ENCODE peak calls at places on chromosomes 1 and 21, in ten cellular contexts. One of them, this sample, is unnamed.

GRCh38 chr1:153251988-153252387 is 7.5 kb upstream of the LORICRIN start:
- DNase-seq in heart right ventricle: no peak
- DNase-seq in HCT116: no peak
- DNase-seq in GM12864: no peak
- DNase-seq in fibroblast of lung: no peak
- DNase-seq in spleen: no peak
- DNase-seq in nephron progenitor cell: no peak
- DNase-seq in adrenal gland: no peak
- DNase-seq in neural crest cell: no peak
- DNase-seq in tibial nerve: no peak
- DNase-seq in this sample: no peak

GRCh38 chr1:231215676-231216385 is 25.2 kb upstream of the GNPAT start:
- DNase-seq in heart right ventricle: no peak
- DNase-seq in HCT116: no peak
- DNase-seq in GM12864: no peak
- DNase-seq in fibroblast of lung: no peak
- DNase-seq in spleen: peak; percentile 67
- DNase-seq in nephron progenitor cell: no peak
- DNase-seq in adrenal gland: no peak
- DNase-seq in neural crest cell: no peak
- DNase-seq in tibial nerve: no peak
- DNase-seq in this sample: no peak

GRCh38 chr1:109969430-109969829 is 15.1 kb upstream of the AHCYL1 start:
- DNase-seq in heart right ventricle: no peak
- DNase-seq in HCT116: no peak
- DNase-seq in GM12864: no peak
- DNase-seq in fibroblast of lung: peak; percentile 72
- DNase-seq in spleen: no peak
- DNase-seq in nephron progenitor cell: no peak
- DNase-seq in adrenal gland: no peak
- DNase-seq in neural crest cell: no peak
- DNase-seq in tibial nerve: no peak
- DNase-seq in this sample: peak; percentile 63

GRCh38 chr1:190679032-190679431 is 201.4 kb upstream of the BRINP3 start:
- DNase-seq in heart right ventricle: no peak
- DNase-seq in HCT116: no peak
- DNase-seq in GM12864: no peak
- DNase-seq in fibroblast of lung: peak; percentile 34
- DNase-seq in spleen: no peak
- DNase-seq in nephron progenitor cell: no peak
- DNase-seq in adrenal gland: no peak
- DNase-seq in neural crest cell: no peak
- DNase-seq in tibial nerve: no peak
- DNase-seq in this sample: peak; percentile 80

GRCh38 chr1:58884706-58885661 is 101.1 kb upstream of the JUN start:
- DNase-seq in heart right ventricle: no peak
- DNase-seq in HCT116: no peak
- DNase-seq in GM12864: no peak
- DNase-seq in fibroblast of lung: no peak
- DNase-seq in spleen: no peak
- DNase-seq in nephron progenitor cell: no peak
- DNase-seq in adrenal gland: no peak
- DNase-seq in neural crest cell: no peak
- DNase-seq in tibial nerve: peak; percentile 67
- DNase-seq in this sample: no peak

GRCh38 chr1:99814373-99814900 is 35.7 kb upstream of the AGL start:
- DNase-seq in heart right ventricle: no peak
- DNase-seq in HCT116: no peak
- DNase-seq in GM12864: no peak
- DNase-seq in fibroblast of lung: no peak
- DNase-seq in spleen: no peak
- DNase-seq in nephron progenitor cell: no peak
- DNase-seq in adrenal gland: no peak
- DNase-seq in neural crest cell: no peak
- DNase-seq in tibial nerve: no peak
- DNase-seq in this sample: no peak

GRCh38 chr1:10474613-10475507 is at the start of gene PEX14:
- DNase-seq in heart right ventricle: peak; percentile 87
- DNase-seq in HCT116: peak; percentile 75
- DNase-seq in GM12864: peak; percentile 72
- DNase-seq in fibroblast of lung: peak; percentile 85
- DNase-seq in spleen: peak; percentile 96
- DNase-seq in nephron progenitor cell: peak; percentile 84
- DNase-seq in adrenal gland: peak; percentile 90
- DNase-seq in neural crest cell: peak; percentile 83
- DNase-seq in tibial nerve: peak; percentile 75
- DNase-seq in this sample: peak; percentile 89

GRCh38 chr21:38351961-38352521 is 95.2 kb downstream of the KCNJ15 start:
- DNase-seq in heart right ventricle: no peak
- DNase-seq in HCT116: no peak
- DNase-seq in GM12864: no peak
- DNase-seq in fibroblast of lung: peak; percentile 93
- DNase-seq in spleen: no peak
- DNase-seq in nephron progenitor cell: no peak
- DNase-seq in adrenal gland: no peak
- DNase-seq in neural crest cell: no peak
- DNase-seq in tibial nerve: no peak
- DNase-seq in this sample: peak; percentile 66

GRCh38 chr1:7470904-7471638 is 300.0 kb upstream of the VAMP3 start:
- DNase-seq in heart right ventricle: peak; percentile 63
- DNase-seq in HCT116: peak; percentile 90
- DNase-seq in GM12864: peak; percentile 8
- DNase-seq in fibroblast of lung: peak; percentile 98
- DNase-seq in spleen: no peak
- DNase-seq in nephron progenitor cell: no peak
- DNase-seq in adrenal gland: peak; percentile 97
- DNase-seq in neural crest cell: no peak
- DNase-seq in tibial nerve: peak; percentile 60
- DNase-seq in this sample: peak; percentile 99

GRCh38 chr21:27206368-27206982 is 239.6 kb upstream of the ADAMTS5 start:
- DNase-seq in heart right ventricle: no peak
- DNase-seq in HCT116: no peak
- DNase-seq in GM12864: no peak
- DNase-seq in fibroblast of lung: peak; percentile 47
- DNase-seq in spleen: no peak
- DNase-seq in nephron progenitor cell: no peak
- DNase-seq in adrenal gland: no peak
- DNase-seq in neural crest cell: no peak
- DNase-seq in tibial nerve: no peak
- DNase-seq in this sample: no peak

GRCh38 chr21:38843806-38844479 is 38.2 kb downstream of the ETS2 start:
- DNase-seq in heart right ventricle: no peak
- DNase-seq in HCT116: no peak
- DNase-seq in GM12864: no peak
- DNase-seq in fibroblast of lung: peak; percentile 86
- DNase-seq in spleen: no peak
- DNase-seq in nephron progenitor cell: no peak
- DNase-seq in adrenal gland: no peak
- DNase-seq in neural crest cell: no peak
- DNase-seq in tibial nerve: no peak
- DNase-seq in this sample: peak; percentile 56

GRCh38 chr1:246602194-246602593 is 35.9 kb downstream of the CNST start:
- DNase-seq in heart right ventricle: no peak
- DNase-seq in HCT116: no peak
- DNase-seq in GM12864: no peak
- DNase-seq in fibroblast of lung: peak; percentile 73
- DNase-seq in spleen: no peak
- DNase-seq in nephron progenitor cell: no peak
- DNase-seq in adrenal gland: no peak
- DNase-seq in neural crest cell: no peak
- DNase-seq in tibial nerve: no peak
- DNase-seq in this sample: no peak

GRCh38 chr21:41506526-41507520 is 1.1 kb downstream of the TMPRSS2 start:
- DNase-seq in heart right ventricle: no peak
- DNase-seq in HCT116: no peak
- DNase-seq in GM12864: no peak
- DNase-seq in fibroblast of lung: peak; percentile 3
- DNase-seq in spleen: no peak
- DNase-seq in nephron progenitor cell: peak; percentile 43
- DNase-seq in adrenal gland: no peak
- DNase-seq in neural crest cell: peak; percentile 20
- DNase-seq in tibial nerve: no peak
- DNase-seq in this sample: no peak

GRCh38 chr1:186894415-186894814 is 65.7 kb downstream of the PLA2G4A start:
- DNase-seq in heart right ventricle: no peak
- DNase-seq in HCT116: no peak
- DNase-seq in GM12864: no peak
- DNase-seq in fibroblast of lung: no peak
- DNase-seq in spleen: no peak
- DNase-seq in nephron progenitor cell: no peak
- DNase-seq in adrenal gland: no peak
- DNase-seq in neural crest cell: no peak
- DNase-seq in tibial nerve: no peak
- DNase-seq in this sample: peak; percentile 14

DNA sequence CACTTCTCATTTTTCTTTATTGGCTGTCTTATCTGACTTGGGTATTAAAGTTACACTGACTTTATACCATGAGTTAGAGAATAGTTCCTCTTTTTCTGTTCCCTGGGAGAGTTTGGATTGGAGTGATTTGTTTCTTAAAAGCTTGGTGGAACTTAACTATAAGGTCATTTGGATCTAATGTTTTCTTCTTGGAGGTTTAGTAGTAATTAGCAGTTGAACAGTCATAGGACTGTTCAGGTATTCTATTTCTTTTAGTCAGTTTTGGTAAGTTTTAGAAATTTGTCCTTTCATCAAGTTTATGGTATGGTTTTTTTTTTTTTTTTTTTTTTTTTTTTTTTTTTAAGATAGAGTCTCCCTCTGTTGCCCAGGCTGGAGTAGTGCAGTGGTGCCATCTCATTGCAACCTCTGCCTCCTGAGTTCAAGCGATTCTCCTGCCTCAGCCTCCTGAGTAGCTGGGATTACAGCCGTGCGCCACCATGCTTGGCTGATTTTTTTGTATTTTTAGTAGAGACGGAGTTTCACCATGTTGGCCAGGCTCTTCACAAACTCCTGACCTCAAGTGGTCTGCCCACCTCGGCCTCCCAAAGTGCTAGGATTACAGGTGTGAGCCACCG is 6.3 kb downstream of the TTC3 start:
- DNase-seq in heart right ventricle: no peak
- DNase-seq in HCT116: no peak
- DNase-seq in GM12864: no peak
- DNase-seq in fibroblast of lung: no peak
- DNase-seq in spleen: no peak
- DNase-seq in nephron progenitor cell: no peak
- DNase-seq in adrenal gland: no peak
- DNase-seq in neural crest cell: no peak
- DNase-seq in tibial nerve: no peak
- DNase-seq in this sample: peak; percentile 42
- TF ChIP-seq CTCF in heart right ventricle: peak; percentile 16
- TF ChIP-seq CTCF in HCT116: peak; percentile 39
- TF ChIP-seq CTCF in GM12864: peak; percentile 48
- TF ChIP-seq CTCF in fibroblast of lung: peak; percentile 34
- TF ChIP-seq CTCF in spleen: peak; percentile 15
- TF ChIP-seq CTCF in nephron progenitor cell: no peak
- TF ChIP-seq CTCF in adrenal gland: no peak
- TF ChIP-seq CTCF in neural crest cell: peak; percentile 25
- TF ChIP-seq CTCF in tibial nerve: no peak
- TF ChIP-seq CTCF in this sample: peak; percentile 29

GRCh38 chr1:18324246-18324645 is 156.5 kb upstream of the KLHDC7A start:
- DNase-seq in heart right ventricle: no peak
- DNase-seq in HCT116: no peak
- DNase-seq in GM12864: no peak
- DNase-seq in fibroblast of lung: no peak
- DNase-seq in spleen: no peak
- DNase-seq in nephron progenitor cell: no peak
- DNase-seq in adrenal gland: no peak
- DNase-seq in neural crest cell: no peak
- DNase-seq in tibial nerve: no peak
- DNase-seq in this sample: no peak
- TF ChIP-seq CTCF in heart right ventricle: no peak
- TF ChIP-seq CTCF in HCT116: no peak
- TF ChIP-seq CTCF in GM12864: peak; percentile 61
- TF ChIP-seq CTCF in fibroblast of lung: no peak
- TF ChIP-seq CTCF in spleen: no peak
- TF ChIP-seq CTCF in nephron progenitor cell: peak; percentile 30
- TF ChIP-seq CTCF in adrenal gland: no peak
- TF ChIP-seq CTCF in neural crest cell: peak; percentile 45
- TF ChIP-seq CTCF in tibial nerve: no peak
- TF ChIP-seq CTCF in this sample: peak; percentile 17

GRCh38 chr1:226741009-226741408 is 1.9 kb upstream of the ITPKB start:
- DNase-seq in heart right ventricle: no peak
- DNase-seq in HCT116: no peak
- DNase-seq in GM12864: no peak
- DNase-seq in fibroblast of lung: no peak
- DNase-seq in spleen: no peak
- DNase-seq in nephron progenitor cell: no peak
- DNase-seq in adrenal gland: no peak
- DNase-seq in neural crest cell: no peak
- DNase-seq in tibial nerve: no peak
- DNase-seq in this sample: no peak
- TF ChIP-seq CTCF in heart right ventricle: no peak
- TF ChIP-seq CTCF in HCT116: no peak
- TF ChIP-seq CTCF in GM12864: no peak
- TF ChIP-seq CTCF in fibroblast of lung: no peak
- TF ChIP-seq CTCF in spleen: no peak
- TF ChIP-seq CTCF in nephron progenitor cell: no peak
- TF ChIP-seq CTCF in adrenal gland: no peak
- TF ChIP-seq CTCF in neural crest cell: no peak
- TF ChIP-seq CTCF in tibial nerve: no peak
- TF ChIP-seq CTCF in this sample: no peak

GRCh38 chr1:43368646-43369020 is 822 bp upstream of the ELOVL1 start:
- DNase-seq in heart right ventricle: no peak
- DNase-seq in HCT116: no peak
- DNase-seq in GM12864: no peak
- DNase-seq in fibroblast of lung: no peak
- DNase-seq in spleen: no peak
- DNase-seq in nephron progenitor cell: no peak
- DNase-seq in adrenal gland: no peak
- DNase-seq in neural crest cell: no peak
- DNase-seq in tibial nerve: no peak
- DNase-seq in this sample: no peak

GRCh38 chr1:43366601-43367025 is 1.2 kb downstream of the ELOVL1 start:
- DNase-seq in heart right ventricle: no peak
- DNase-seq in HCT116: no peak
- DNase-seq in GM12864: no peak
- DNase-seq in fibroblast of lung: peak; percentile 31
- DNase-seq in spleen: no peak
- DNase-seq in nephron progenitor cell: no peak
- DNase-seq in adrenal gland: no peak
- DNase-seq in neural crest cell: no peak
- DNase-seq in tibial nerve: no peak
- DNase-seq in this sample: peak; percentile 30

GRCh38 chr1:43367026-43367903 is 546 bp downstream of the ELOVL1 start:
- DNase-seq in heart right ventricle: peak; percentile 32
- DNase-seq in HCT116: peak; percentile 46
- DNase-seq in GM12864: no peak
- DNase-seq in fibroblast of lung: peak; percentile 72
- DNase-seq in spleen: peak; percentile 90
- DNase-seq in nephron progenitor cell: peak; percentile 31
- DNase-seq in adrenal gland: peak; percentile 31
- DNase-seq in neural crest cell: no peak
- DNase-seq in tibial nerve: no peak
- DNase-seq in this sample: peak; percentile 79

GRCh38 chr1:43366179-43366578 is 1.6 kb downstream of the ELOVL1 start:
- DNase-seq in heart right ventricle: no peak
- DNase-seq in HCT116: no peak
- DNase-seq in GM12864: no peak
- DNase-seq in fibroblast of lung: no peak
- DNase-seq in spleen: peak; percentile 82
- DNase-seq in nephron progenitor cell: no peak
- DNase-seq in adrenal gland: no peak
- DNase-seq in neural crest cell: no peak
- DNase-seq in tibial nerve: no peak
- DNase-seq in this sample: peak; percentile 49

GRCh38 chr1:43367904-43368645 is at the start of gene ELOVL1:
- DNase-seq in heart right ventricle: peak; percentile 95
- DNase-seq in HCT116: peak; percentile 61
- DNase-seq in GM12864: peak; percentile 52
- DNase-seq in fibroblast of lung: peak; percentile 84
- DNase-seq in spleen: peak; percentile 99
- DNase-seq in nephron progenitor cell: peak; percentile 95
- DNase-seq in adrenal gland: peak; percentile 93
- DNase-seq in neural crest cell: peak; percentile 88
- DNase-seq in tibial nerve: peak; percentile 83
- DNase-seq in this sample: peak; percentile 85
- TF ChIP-seq CTCF in heart right ventricle: peak; percentile 12
- TF ChIP-seq CTCF in HCT116: no peak
- TF ChIP-seq CTCF in GM12864: peak; percentile 24
- TF ChIP-seq CTCF in fibroblast of lung: peak; percentile 33
- TF ChIP-seq CTCF in spleen: no peak
- TF ChIP-seq CTCF in nephron progenitor cell: no peak
- TF ChIP-seq CTCF in adrenal gland: no peak
- TF ChIP-seq CTCF in neural crest cell: no peak
- TF ChIP-seq CTCF in tibial nerve: peak; percentile 55
- TF ChIP-seq CTCF in this sample: no peak